ENCODE peak calls at places on chromosomes 7 and 10, in four cellular contexts. One of them, this sample, is unnamed.

GRCh38 chr10:124520553-124521428 is 59.2 kb downstream of the LHPP start:
- DNase-seq in adrenal gland: peak
- DNase-seq in NB4: peak
- DNase-seq in hypothalamus: no peak
- DNase-seq in this sample: no peak

GRCh38 chr7:85160223-85160622 is 26.6 kb downstream of the SEMA3D start:
- DNase-seq in NB4: no peak
- DNase-seq in adrenal gland: no peak
- DNase-seq in hypothalamus: no peak
- DNase-seq in this sample: no peak

GRCh38 chr10:110076559-110077318 is 69.0 kb downstream of the ADD3 start:
- DNase-seq in hypothalamus: no peak
- DNase-seq in NB4: peak
- DNase-seq in adrenal gland: peak
- DNase-seq in this sample: no peak

GRCh38 chr10:15091418-15091817 is 2.8 kb upstream of the ACBD7 start:
- DNase-seq in adrenal gland: no peak
- DNase-seq in NB4: no peak
- DNase-seq in hypothalamus: no peak
- DNase-seq in this sample: no peak

GRCh38 chr7:923108-924041 is 31.1 kb downstream of the ADAP1 start:
- DNase-seq in NB4: peak
- DNase-seq in hypothalamus: peak
- DNase-seq in adrenal gland: peak
- DNase-seq in this sample: peak

GRCh38 chr7:105006367-105007139 is 7.5 kb upstream of the KMT2E start:
- DNase-seq in adrenal gland: no peak
- DNase-seq in NB4: no peak
- DNase-seq in hypothalamus: no peak
- DNase-seq in this sample: no peak

GRCh38 chr10:102660891-102661613 is 16.8 kb downstream of the TRIM8 start:
- DNase-seq in hypothalamus: peak
- DNase-seq in adrenal gland: peak
- DNase-seq in NB4: peak
- DNase-seq in this sample: peak

GRCh38 chr7:36149694-36150452 is 3.2 kb upstream of the EEPD1 start:
- DNase-seq in hypothalamus: no peak
- DNase-seq in NB4: no peak
- DNase-seq in adrenal gland: no peak
- DNase-seq in this sample: no peak

GRCh38 chr10:86344281-86344680 is 22.3 kb downstream of the GRID1 start:
- DNase-seq in NB4: no peak
- DNase-seq in adrenal gland: no peak
- DNase-seq in hypothalamus: no peak
- DNase-seq in this sample: no peak

GRCh38 chr10:121722665-121723064 is 124.4 kb upstream of the FGFR2 start:
- DNase-seq in adrenal gland: no peak
- DNase-seq in hypothalamus: no peak
- DNase-seq in NB4: no peak
- DNase-seq in this sample: no peak

GRCh38 chr10:58898854-58899573 is 277.4 kb upstream of the PHYHIPL start:
- DNase-seq in hypothalamus: no peak
- DNase-seq in adrenal gland: no peak
- DNase-seq in NB4: no peak
- DNase-seq in this sample: no peak

GRCh38 chr10:3898821-3899220 is 113.8 kb upstream of the KLF6 start:
- DNase-seq in hypothalamus: no peak
- DNase-seq in adrenal gland: no peak
- DNase-seq in NB4: no peak
- DNase-seq in this sample: no peak

GRCh38 chr7:155814569-155815276 is 2.5 kb upstream of the SHH start:
- DNase-seq in adrenal gland: no peak
- DNase-seq in NB4: peak
- DNase-seq in hypothalamus: no peak
- DNase-seq in this sample: no peak

GRCh38 chr7:151068069-151068773 is 8.8 kb downstream of the SLC4A2 start:
- DNase-seq in NB4: no peak
- DNase-seq in hypothalamus: no peak
- DNase-seq in adrenal gland: no peak
- DNase-seq in this sample: no peak

GRCh38 chr7:144884913-144885312 is 49.1 kb upstream of the TPK1 start:
- DNase-seq in adrenal gland: no peak
- DNase-seq in NB4: no peak
- DNase-seq in hypothalamus: no peak
- DNase-seq in this sample: no peak

GRCh38 chr10:62038609-62039190 is 137.2 kb downstream of the ARID5B start:
- DNase-seq in NB4: peak
- DNase-seq in adrenal gland: peak
- DNase-seq in hypothalamus: no peak
- DNase-seq in this sample: peak

GRCh38 chr7:4739528-4739992 is 35.9 kb upstream of the AP5Z1 start:
- DNase-seq in adrenal gland: no peak
- DNase-seq in hypothalamus: no peak
- DNase-seq in NB4: peak
- DNase-seq in this sample: no peak

GRCh38 chr7:96426027-96426426 is 104.1 kb upstream of the SLC25A13 start:
- DNase-seq in adrenal gland: no peak
- DNase-seq in hypothalamus: no peak
- DNase-seq in NB4: no peak
- DNase-seq in this sample: no peak

GRCh38 chr10:108086502-108086901 is 922.0 kb upstream of the SORCS1 start:
- DNase-seq in adrenal gland: no peak
- DNase-seq in NB4: no peak
- DNase-seq in hypothalamus: no peak
- DNase-seq in this sample: no peak

GRCh38 chr7:6111041-6111440 is 79.9 kb downstream of the ANKRD61 start:
- DNase-seq in adrenal gland: no peak
- DNase-seq in hypothalamus: no peak
- DNase-seq in NB4: no peak
- DNase-seq in this sample: no peak